ENCODE peak calls at places on chromosomes 13 and 19, in five cellular contexts. E is stomach, O is body of pancreas, X is tibial nerve, Z is transverse colon. C is an unnamed sample.

GRCh38 chr13:113907637-113908617 is 44.1 kb upstream of the GAS6 start:
- DNase-seq in E (peak; percentile 25), O (peak; percentile 51), X (no peak), Z (peak; percentile 36), C (peak; percentile 15)

GRCh38 chr19:31350693-31351211 is 1.5 kb upstream of the TSHZ3 start:
- DNase-seq in E (peak; percentile 43), O (peak; percentile 55), X (no peak), Z (peak; percentile 41), C (no peak)

GRCh38 chr19:19627716-19628498 is at the start of gene LPAR2:
- DNase-seq in E (peak; percentile 87), O (peak; percentile 77), X (no peak), Z (peak; percentile 82), C (no peak)

GRCh38 chr19:38617764-38618589 is at the start of gene MAP4K1:
- DNase-seq in E (peak; percentile 53), O (peak; percentile 44), X (no peak), Z (peak; percentile 78), C (no peak)

GRCh38 chr13:107866666-107867623 is 348.4 kb downstream of the LIG4 start:
- DNase-seq in E (no peak), O (peak; percentile 25), X (no peak), Z (no peak), C (no peak)

GRCh38 chr19:29263305-29264080 is 50.5 kb upstream of the UQCRFS1 start:
- DNase-seq in E (peak; percentile 47), O (peak; percentile 31), X (peak; percentile 55), Z (peak; percentile 34), C (peak; percentile 31)

GRCh38 chr13:103525530-103525929 is 459.3 kb upstream of the SLC10A2 start:
- DNase-seq in E (no peak), O (no peak), X (no peak), Z (no peak), C (no peak)

GRCh38 chr19:33040994-33041827 is 23.5 kb downstream of the RHPN2 start:
- DNase-seq in E (peak; percentile 50), O (peak; percentile 80), X (no peak), Z (peak; percentile 81), C (no peak)

GRCh38 chr13:60787083-60787482 is 390.1 kb downstream of the TDRD3 start:
- DNase-seq in E (no peak), O (no peak), X (no peak), Z (no peak), C (no peak)

GRCh38 chr13:44989941-44990340 is 603 bp downstream of the GPALPP1 start:
- DNase-seq in E (no peak), O (no peak), X (no peak), Z (no peak), C (no peak)

GRCh38 chr13:90787007-90787406 is 560.5 kb upstream of the MIR17HG start:
- DNase-seq in E (no peak), O (no peak), X (no peak), Z (no peak), C (no peak)

GRCh38 chr19:5665781-5666513 is 14.4 kb downstream of the MICOS13 start:
- DNase-seq in E (no peak), O (no peak), X (no peak), Z (no peak), C (no peak)

GRCh38 chr13:98299954-98300350 is 122.9 kb upstream of the RNF113B start:
- DNase-seq in E (no peak), O (no peak), X (peak; percentile 35), Z (no peak), C (no peak)

GRCh38 chr13:108777421-108778420 is 148.3 kb downstream of the MYO16 start:
- DNase-seq in E (no peak), O (no peak), X (no peak), Z (no peak), C (no peak)

GRCh38 chr13:98457053-98457452 is 119.9 kb downstream of the STK24 start:
- DNase-seq in E (no peak), O (no peak), X (no peak), Z (no peak), C (no peak)

GRCh38 chr19:6065685-6066365 is 44.5 kb downstream of the RFX2 start:
- DNase-seq in E (no peak), O (no peak), X (no peak), Z (peak; percentile 53), C (peak; percentile 87)

GRCh38 chr13:48678316-48678715 is 24.6 kb downstream of the CYSLTR2 start:
- DNase-seq in E (no peak), O (no peak), X (no peak), Z (no peak), C (no peak)

GRCh38 chr19:46035986-46036744 is 4.6 kb downstream of the IGFL4 start:
- DNase-seq in E (no peak), O (no peak), X (no peak), Z (no peak), C (peak; percentile 73)

GRCh38 chr13:76882431-76882830 is 3.8 kb downstream of the KCTD12 start:
- DNase-seq in E (no peak), O (no peak), X (no peak), Z (peak; percentile 11), C (peak; percentile 88)

GRCh38 chr13:23450340-23451046 is 17.0 kb upstream of the SACS start:
- DNase-seq in E (no peak), O (no peak), X (no peak), Z (no peak), C (no peak)

GRCh38 chr13:21879263-21879914 is 208.5 kb downstream of the FGF9 start:
- DNase-seq in E (no peak), O (no peak), X (no peak), Z (no peak), C (no peak)

GRCh38 chr19:45958763-45959516 is 14.7 kb downstream of the NOVA2 start:
- DNase-seq in E (no peak), O (no peak), X (no peak), Z (no peak), C (no peak)

GRCh38 chr19:38880882-38881609 is 3.0 kb upstream of the RINL start:
- DNase-seq in E (no peak), O (no peak), X (no peak), Z (no peak), C (no peak)

GRCh38 chr19:34556500-34556899 is 74.9 kb downstream of the WTIP start:
- DNase-seq in E (no peak), O (peak; percentile 34), X (peak; percentile 12), Z (peak; percentile 18), C (no peak)

GRCh38 chr19:18017275-18018083 is 9.5 kb downstream of the ARRDC2 start:
- DNase-seq in E (no peak), O (no peak), X (no peak), Z (no peak), C (no peak)

GRCh38 chr19:5953680-5954213 is 24.2 kb downstream of the RANBP3 start:
- DNase-seq in E (no peak), O (no peak), X (no peak), Z (no peak), C (no peak)

DNA sequence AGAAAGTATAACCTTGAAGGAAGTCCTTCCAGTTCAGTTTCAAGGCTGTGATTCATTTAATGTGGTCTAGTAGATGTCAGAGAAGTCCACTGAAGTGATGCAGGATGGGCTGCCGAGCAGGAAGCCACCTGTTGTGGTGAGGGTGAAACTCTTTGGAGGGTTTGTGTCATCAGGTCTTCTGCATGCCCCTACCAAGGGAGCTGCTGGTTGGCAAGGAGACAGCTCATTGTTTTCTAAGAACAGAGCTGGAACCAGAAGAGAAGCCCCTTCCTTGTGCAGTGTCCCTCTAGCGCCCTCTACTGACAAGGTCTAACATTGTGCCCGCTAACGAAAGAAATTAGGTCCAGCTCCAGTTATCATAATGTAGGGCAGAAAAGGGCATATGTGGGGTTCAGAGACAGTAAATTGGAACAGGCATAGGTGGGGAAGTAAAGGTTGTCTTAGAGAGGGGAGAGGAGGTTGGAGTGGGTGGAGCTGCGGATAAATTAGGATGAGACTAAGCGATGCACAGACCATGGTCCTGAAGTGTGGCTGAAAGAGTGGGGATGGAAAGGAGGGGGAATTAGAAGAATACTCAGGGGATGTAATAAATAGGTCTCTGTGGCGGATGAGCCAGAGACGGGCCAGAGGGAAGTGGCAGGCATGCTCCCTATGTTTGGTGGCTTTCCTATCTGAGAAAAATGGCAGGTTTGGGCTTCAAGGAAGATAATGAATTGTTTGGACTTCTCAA is 123.2 kb downstream of the OLFM4 start:
- DNase-seq in E (peak; percentile 51), O (peak; percentile 55), X (peak; percentile 65), Z (peak; percentile 44), C (no peak)
- TF ChIP-seq CTCF in E (peak; percentile 16), O (peak; percentile 83), X (peak; percentile 70), Z (peak; percentile 61), C (no peak)

GRCh38 chr13:51950722-51951121 is 60.5 kb downstream of the ATP7B start:
- DNase-seq in E (no peak), O (no peak), X (no peak), Z (no peak), C (no peak)
- TF ChIP-seq POLR2A in E (no peak), O (no peak), X (no peak), Z (no peak), C (no peak)

GRCh38 chr19:12794196-12794921 is 3.1 kb downstream of the JUNB start:
- DNase-seq in E (no peak), O (no peak), X (no peak), Z (no peak), C (no peak)
- TF ChIP-seq CTCF in E (no peak), O (no peak), X (no peak), Z (no peak), C (no peak)

DNA sequence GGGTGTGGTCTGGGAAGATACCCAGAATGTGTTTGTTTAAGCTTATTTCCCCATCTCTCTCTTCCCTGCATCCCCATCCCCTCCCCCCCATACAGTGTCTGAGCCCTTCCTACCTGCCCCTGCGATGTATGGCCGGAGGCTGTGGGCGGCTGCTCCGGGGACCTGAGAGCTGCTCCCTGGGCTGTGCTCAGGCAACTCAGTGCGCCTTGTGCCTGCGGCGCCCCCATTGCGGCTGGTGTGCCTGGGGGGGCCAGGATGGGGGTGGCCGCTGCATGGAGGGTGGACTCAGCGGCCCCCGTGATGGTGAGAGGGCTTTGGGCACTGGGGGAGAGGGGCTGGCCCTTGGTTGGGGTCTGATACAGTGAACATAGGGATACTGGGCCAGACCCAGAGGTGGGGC is 21.7 kb downstream of the CNFN start:
- DNase-seq in E (no peak), O (no peak), X (no peak), Z (no peak), C (no peak)
- TF ChIP-seq POLR2A in E (no peak), O (no peak), X (no peak), Z (no peak), C (no peak)